ENCODE peak calls at places on chromosomes 12 and 14, in five cellular contexts. D, W, C, E and S are unnamed samples.

GRCh38 chr14:92417759-92418158 is 94.8 kb downstream of the SLC24A4 start:
- DNase-seq in D (no peak), W (no peak), C (no peak), E (no peak), S (no peak)

GRCh38 chr12:108193922-108194321 is 64.8 kb downstream of the WSCD2 start:
- DNase-seq in D (no peak), W (peak; percentile 69), C (peak; percentile 9), E (no peak), S (peak; percentile 28)

GRCh38 chr14:21070083-21070609 is at the start of gene ARHGEF40:
- DNase-seq in D (no peak), W (peak; percentile 64), C (no peak), E (no peak), S (peak; percentile 58)

GRCh38 chr14:57501039-57501557 is 7.4 kb upstream of the CCDC198 start:
- DNase-seq in D (no peak), W (no peak), C (no peak), E (no peak), S (no peak)

GRCh38 chr12:60290532-60290931 is 694.7 kb downstream of the SLC16A7 start:
- DNase-seq in D (no peak), W (no peak), C (no peak), E (no peak), S (no peak)

GRCh38 chr14:93039649-93040315 is 75.9 kb downstream of the ITPK1 start:
- DNase-seq in D (no peak), W (no peak), C (no peak), E (no peak), S (no peak)

GRCh38 chr14:29607129-29607528 is 320.5 kb downstream of the PRKD1 start:
- DNase-seq in D (no peak), W (no peak), C (no peak), E (no peak), S (no peak)

GRCh38 chr12:4956054-4956453 is 46.3 kb downstream of the KCNA1 start:
- DNase-seq in D (no peak), W (no peak), C (no peak), E (no peak), S (no peak)

GRCh38 chr12:69585189-69586062 is at the start of gene CCT2:
- DNase-seq in D (peak; percentile 74), W (peak; percentile 96), C (peak; percentile 90), E (peak; percentile 85), S (peak; percentile 97)

GRCh38 chr14:95408731-95409471 is 89.2 kb upstream of the CLMN start:
- DNase-seq in D (no peak), W (no peak), C (no peak), E (no peak), S (no peak)

GRCh38 chr14:101150010-101150409 is 246.5 kb upstream of the RTL1 start:
- DNase-seq in D (no peak), W (no peak), C (no peak), E (no peak), S (no peak)

GRCh38 chr12:214005-214736 is at the start of gene SLC6A12:
- DNase-seq in D (no peak), W (no peak), C (peak; percentile 27), E (no peak), S (no peak)

GRCh38 chr12:95446511-95446910 is 27.4 kb upstream of the METAP2 start:
- DNase-seq in D (no peak), W (no peak), C (peak; percentile 25), E (peak; percentile 5), S (peak; percentile 76)

GRCh38 chr12:132162508-132163031 is 18.3 kb downstream of the NOC4L start:
- DNase-seq in D (no peak), W (no peak), C (no peak), E (no peak), S (no peak)

DNA sequence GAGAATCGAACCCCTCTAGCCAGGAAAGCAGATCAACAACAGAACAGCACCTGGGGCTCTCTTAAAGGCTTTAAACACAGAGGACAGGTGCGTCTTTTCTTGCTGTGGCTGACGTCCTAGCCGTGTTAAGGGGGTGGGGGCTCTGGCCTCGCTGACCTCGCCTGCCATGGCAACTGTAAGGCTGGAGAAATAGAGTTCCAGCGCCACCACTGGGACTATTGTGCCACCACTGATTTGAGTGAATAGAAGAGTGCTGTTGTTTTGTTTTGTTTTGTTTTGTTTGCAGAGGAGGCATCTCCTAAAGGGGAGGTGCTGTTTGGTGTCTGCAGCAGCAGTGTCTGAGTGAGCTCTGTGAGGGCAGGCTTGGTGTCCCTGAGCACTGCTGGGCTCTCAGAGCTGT is 34.2 kb upstream of the PRMT8 start:
- DNase-seq in D (no peak), W (no peak), C (peak; percentile 5), E (peak; percentile 38), S (peak; percentile 76)
- TF ChIP-seq ATF2 in D (no peak), W (no peak), C (no peak), E (no peak), S (no peak)

GRCh38 chr14:71586131-71586893 is 345.9 kb upstream of the RGS6 start:
- DNase-seq in D (no peak), W (no peak), C (no peak), E (no peak), S (no peak)
- TF ChIP-seq ATF2 in D (no peak), W (no peak), C (no peak), E (no peak), S (no peak)

GRCh38 chr14:103199141-103199540 is 75.9 kb downstream of the TNFAIP2 start:
- DNase-seq in D (no peak), W (no peak), C (no peak), E (no peak), S (no peak)
- TF ChIP-seq ATF2 in D (no peak), W (no peak), C (no peak), E (no peak), S (no peak)

GRCh38 chr12:115325858-115326257 is 641.9 kb upstream of the TBX3 start:
- DNase-seq in D (no peak), W (no peak), C (no peak), E (no peak), S (no peak)
- TF ChIP-seq ATF2 in D (no peak), W (no peak), C (no peak), E (no peak), S (no peak)

GRCh38 chr14:27945512-27945911 is 821.1 kb upstream of the FOXG1 start:
- DNase-seq in D (no peak), W (no peak), C (no peak), E (no peak), S (no peak)
- TF ChIP-seq ATF2 in D (no peak), W (no peak), C (no peak), E (no peak), S (no peak)